ENCODE peak calls at places on chromosome 20, in eight cellular contexts. T, F, E, H, U, N, A and B are unnamed samples.

GRCh38 chr20:32509639-32510066 is 75.5 kb downstream of the NOL4L start:
- DNase-seq in A (peak), T (peak), U (no peak), N (peak), H (no peak), E (peak), F (no peak), B (no peak)

GRCh38 chr20:2245637-2246036 is 50.2 kb upstream of the TGM3 start:
- DNase-seq in H (no peak), N (no peak), E (no peak), U (no peak), A (no peak), F (no peak), T (no peak), B (no peak)

GRCh38 chr20:43925786-43926185 is 11.1 kb downstream of the TOX2 start:
- DNase-seq in U (no peak), H (no peak), F (peak), N (no peak), T (peak), E (no peak), A (no peak), B (no peak)

GRCh38 chr20:36463212-36464061 is 77.9 kb upstream of the MYL9 start:
- DNase-seq in U (no peak), F (no peak), A (no peak), E (no peak), T (no peak), H (no peak), N (no peak), B (no peak)

GRCh38 chr20:38674178-38675133 is 49.8 kb upstream of the SLC32A1 start:
- DNase-seq in E (no peak), F (peak), N (peak), A (no peak), H (no peak), U (peak), T (peak), B (peak)

GRCh38 chr20:56003966-56004365 is 1.4 kb downstream of the CBLN4 start:
- DNase-seq in E (no peak), T (no peak), U (peak), A (peak), F (no peak), N (no peak), H (no peak), B (no peak)

GRCh38 chr20:25036331-25036936 is 21.5 kb downstream of the ACSS1 start:
- DNase-seq in U (no peak), E (no peak), H (no peak), F (no peak), N (no peak), T (no peak), A (no peak), B (no peak)

GRCh38 chr20:35582131-35582530 is 33.5 kb upstream of the SPAG4 start:
- DNase-seq in T (no peak), E (no peak), N (no peak), H (no peak), F (no peak), A (no peak), U (no peak), B (no peak)

GRCh38 chr20:4813076-4813838 is 91.5 kb downstream of the PRND start:
- DNase-seq in N (peak), E (no peak), T (no peak), U (peak), F (no peak), H (no peak), A (peak), B (peak)

GRCh38 chr20:52958206-52958605 is 14.0 kb upstream of the TSHZ2 start:
- DNase-seq in A (no peak), U (no peak), E (no peak), H (no peak), F (no peak), T (no peak), N (no peak), B (no peak)

GRCh38 chr20:33656010-33656782 is 5.9 kb upstream of the C20orf144 start:
- DNase-seq in E (no peak), N (no peak), F (no peak), H (no peak), U (peak), T (no peak), A (no peak), B (no peak)
- TF ChIP-seq POLR2A in E (no peak), N (no peak), F (no peak), H (no peak), U (no peak), T (no peak), A (no peak), B (no peak)

DNA sequence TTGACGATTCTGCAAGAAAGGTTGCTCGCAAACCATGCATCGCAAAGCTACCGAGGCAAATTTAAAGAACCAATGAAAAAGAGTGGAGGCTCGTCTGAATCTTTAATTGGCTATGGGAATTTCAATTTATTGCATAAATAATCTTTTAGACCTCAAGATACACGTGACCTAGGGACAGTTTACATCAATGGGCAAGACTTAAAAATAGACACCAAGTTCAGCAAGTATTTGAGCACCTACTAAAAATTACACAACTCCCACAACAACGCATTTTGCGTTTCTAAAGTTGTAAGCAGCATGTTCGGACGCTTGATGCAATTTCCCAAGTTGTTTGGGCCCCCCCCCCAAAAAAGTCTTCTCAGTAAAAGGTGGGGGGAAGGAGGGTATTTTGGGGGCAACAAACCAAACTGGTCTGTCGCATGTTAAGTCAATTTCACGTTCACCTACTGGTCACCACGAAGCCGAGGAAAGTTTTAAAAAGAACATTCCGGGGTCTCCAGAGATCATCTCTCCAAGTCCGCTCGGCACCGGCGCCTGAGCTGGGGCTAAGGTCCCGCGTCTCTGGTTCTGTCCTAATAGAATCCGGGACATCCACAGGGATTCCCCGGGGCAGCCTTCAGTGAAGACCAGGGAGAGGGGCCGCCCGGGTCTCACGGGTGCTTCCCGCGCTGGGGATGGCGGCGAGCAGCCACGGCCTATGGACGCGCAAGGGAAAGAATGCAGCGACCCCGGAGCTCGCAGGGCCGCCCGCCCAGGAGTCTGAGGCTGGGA is 814 bp downstream of the SNX5 start:
- DNase-seq in N (peak), H (no peak), A (no peak), U (no peak), T (peak), F (peak), E (no peak), B (peak)
- TF ChIP-seq POLR2A in N (no peak), H (no peak), A (no peak), U (no peak), T (no peak), F (peak), E (no peak), B (no peak)

DNA sequence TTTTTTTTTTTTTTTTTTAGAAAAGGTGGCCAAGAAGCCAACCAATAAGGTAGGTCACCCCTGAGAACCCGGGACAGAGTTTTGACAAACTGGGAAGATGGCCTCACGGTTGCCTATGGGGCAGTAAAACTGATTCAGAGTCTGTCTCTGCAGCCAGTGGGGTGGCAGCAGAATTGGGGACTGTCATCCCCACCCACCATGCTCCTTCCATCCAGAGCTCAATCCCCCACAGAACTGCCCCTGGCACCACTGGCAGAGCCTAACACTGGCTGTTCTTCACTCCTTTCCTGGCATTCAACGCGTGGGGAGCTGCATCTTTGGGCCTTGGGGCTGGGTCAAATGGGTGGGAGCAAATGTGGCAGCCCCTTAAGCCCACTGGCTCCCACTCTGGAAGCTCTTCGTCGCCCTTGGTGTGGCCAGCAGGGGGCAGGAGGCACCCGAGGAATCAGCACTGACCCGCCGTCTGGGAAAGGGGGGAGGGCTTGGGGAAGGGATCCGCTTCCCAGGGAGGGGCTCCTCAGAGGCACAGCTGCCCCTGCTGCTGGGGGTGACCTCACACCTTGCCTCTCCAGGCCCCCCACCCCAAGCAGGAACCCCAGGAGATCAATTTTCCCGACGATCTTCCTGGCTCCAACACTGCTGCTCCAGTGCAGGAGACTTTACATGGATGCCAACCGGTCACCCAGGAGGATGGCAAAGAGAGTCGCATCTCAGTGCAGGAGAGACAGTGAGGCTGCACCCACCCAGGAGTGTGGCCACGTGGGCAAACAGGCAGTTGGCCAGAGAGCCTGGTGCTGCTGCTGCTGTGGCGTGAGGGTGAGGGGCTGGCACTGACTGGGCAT is 10.4 kb downstream of the CD40 start:
- DNase-seq in U (no peak), F (peak), N (no peak), T (no peak), A (no peak), H (no peak), E (no peak), B (no peak)
- TF ChIP-seq POLR2A in U (no peak), F (no peak), N (no peak), T (no peak), A (no peak), H (no peak), E (no peak), B (peak)

GRCh38 chr20:63283397-63284082 is 9.4 kb upstream of the COL20A1 start:
- DNase-seq in T (no peak), E (no peak), F (no peak), U (no peak), A (no peak), N (no peak), H (no peak), B (no peak)
- TF ChIP-seq POLR2A in T (no peak), E (no peak), F (no peak), U (no peak), A (no peak), N (no peak), H (no peak), B (peak)